ENCODE peak calls at places on chromosomes 16 and 17, in seven cellular contexts. J is mesothelial cell of epicardium, W is progenitor cell of endocrine pancreas, N is neural crest cell, F is stomach, R is fibroblast of lung, Z is astrocyte of the spinal cord. O is an unnamed sample.

GRCh38 chr17:185445-186138 is 4.1 kb upstream of the DOC2B start:
- DNase-seq in J (no peak), W (no peak), N (no peak), F (no peak), R (no peak), Z (no peak), O (no peak)

GRCh38 chr16:66278111-66278531 is 88.4 kb upstream of the CDH5 start:
- DNase-seq in J (no peak), W (no peak), N (no peak), F (peak), R (no peak), Z (no peak), O (no peak)

GRCh38 chr17:40922239-40922638 is 15.2 kb downstream of the KRT23 start:
- DNase-seq in J (no peak), W (no peak), N (no peak), F (peak), R (peak), Z (peak), O (no peak)

GRCh38 chr16:80058236-80058635 is 457.7 kb upstream of the MAF start:
- DNase-seq in J (no peak), W (no peak), N (no peak), F (no peak), R (peak), Z (no peak), O (no peak)

GRCh38 chr17:43467981-43468541 is 15.7 kb upstream of the DHX8 start:
- DNase-seq in J (no peak), W (no peak), N (no peak), F (no peak), R (peak), Z (peak), O (no peak)

GRCh38 chr16:2935418-2935817 is 23.7 kb downstream of the FLYWCH1 start:
- DNase-seq in J (no peak), W (no peak), N (no peak), F (no peak), R (no peak), Z (no peak), O (no peak)

GRCh38 chr16:11439790-11440656 is 94.8 kb downstream of the RMI2 start:
- DNase-seq in J (no peak), W (no peak), N (no peak), F (no peak), R (no peak), Z (no peak), O (no peak)

GRCh38 chr17:45310380-45311324 is 6.2 kb downstream of the MAP3K14 start:
- DNase-seq in J (no peak), W (no peak), N (no peak), F (peak), R (peak), Z (no peak), O (no peak)

GRCh38 chr16:1940273-1941161 is 2.5 kb downstream of the MSRB1 start:
- DNase-seq in J (no peak), W (no peak), N (no peak), F (no peak), R (no peak), Z (no peak), O (no peak)

GRCh38 chr17:76095943-76096342 is 7.6 kb downstream of the EXOC7 start:
- DNase-seq in J (no peak), W (no peak), N (no peak), F (no peak), R (no peak), Z (no peak), O (no peak)

GRCh38 chr16:71847096-71847495 is 1.3 kb downstream of the ATXN1L start:
- DNase-seq in J (no peak), W (no peak), N (no peak), F (no peak), R (no peak), Z (no peak), O (no peak)

GRCh38 chr16:71846443-71846842 is 667 bp downstream of the ATXN1L start:
- DNase-seq in J (no peak), W (no peak), N (no peak), F (no peak), R (peak), Z (peak), O (no peak)

GRCh38 chr16:71843517-71844031 is 2.2 kb upstream of the ATXN1L start:
- DNase-seq in J (no peak), W (no peak), N (no peak), F (no peak), R (no peak), Z (no peak), O (no peak)

GRCh38 chr16:71848622-71849021 is 2.8 kb downstream of the ATXN1L start:
- DNase-seq in J (no peak), W (no peak), N (no peak), F (no peak), R (no peak), Z (no peak), O (no peak)

DNA sequence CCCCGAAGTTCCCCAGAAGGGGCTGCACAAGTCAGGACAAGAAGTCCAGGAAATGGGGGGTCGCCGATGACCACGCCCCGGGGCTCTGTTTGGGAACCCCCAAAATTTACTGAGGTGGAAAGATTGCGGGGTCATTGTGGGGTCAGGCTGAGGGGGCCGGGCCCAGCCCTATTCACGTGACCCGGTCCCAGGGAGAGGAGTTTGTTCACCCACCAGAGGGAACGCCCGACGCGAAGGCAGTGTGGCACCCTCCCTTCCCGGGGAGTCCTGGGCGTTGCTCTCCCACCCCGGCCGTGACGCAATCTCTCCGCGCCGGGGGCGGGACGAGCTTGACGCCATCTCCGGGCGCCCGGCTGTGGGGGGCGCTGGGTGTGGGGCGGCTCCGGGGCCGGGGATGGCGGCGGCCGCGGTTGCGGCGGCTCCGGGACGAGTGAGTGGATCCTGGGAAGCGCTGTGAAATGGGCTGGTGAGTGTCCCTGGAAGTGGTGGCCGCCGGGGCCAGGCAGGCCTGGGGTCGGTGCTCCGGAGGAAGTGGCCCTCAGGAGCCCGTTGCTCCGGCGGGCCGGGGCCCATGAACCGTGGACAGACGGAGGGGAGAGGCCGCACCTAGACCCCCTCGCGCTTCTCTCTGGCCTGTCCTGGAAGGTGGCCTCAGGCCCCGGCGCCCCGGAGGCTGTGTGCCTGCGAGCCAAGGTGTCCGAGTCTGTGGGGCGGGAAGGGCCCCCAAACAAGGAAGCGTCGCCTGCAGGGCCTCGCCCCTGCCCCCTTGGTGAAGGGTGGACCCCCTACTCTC is at the start of gene ATXN1L:
- DNase-seq in J (peak), W (peak), N (peak), F (peak), R (peak), Z (peak), O (peak)
- TF ChIP-seq CTCF in J (no peak), W (no peak), N (no peak), F (no peak), R (no peak), Z (no peak), O (no peak)

GRCh38 chr16:85528528-85529387 is 84.4 kb upstream of the GSE1 start:
- DNase-seq in J (no peak), W (no peak), N (peak), F (no peak), R (no peak), Z (no peak), O (peak)
- TF ChIP-seq CTCF in J (peak), W (peak), N (peak), F (no peak), R (no peak), Z (peak), O (peak)

GRCh38 chr17:81471804-81472456 is 40.7 kb downstream of the ACTG1 start:
- DNase-seq in J (no peak), W (no peak), N (no peak), F (no peak), R (peak), Z (peak), O (no peak)
- TF ChIP-seq CTCF in J (no peak), W (no peak), N (no peak), F (no peak), R (no peak), Z (peak), O (no peak)

GRCh38 chr16:52068447-52069074 is 478.4 kb downstream of the TOX3 start:
- DNase-seq in J (no peak), W (peak), N (peak), F (peak), R (peak), Z (peak), O (no peak)
- TF ChIP-seq CTCF in J (no peak), W (peak), N (peak), F (peak), R (no peak), Z (peak), O (no peak)

DNA sequence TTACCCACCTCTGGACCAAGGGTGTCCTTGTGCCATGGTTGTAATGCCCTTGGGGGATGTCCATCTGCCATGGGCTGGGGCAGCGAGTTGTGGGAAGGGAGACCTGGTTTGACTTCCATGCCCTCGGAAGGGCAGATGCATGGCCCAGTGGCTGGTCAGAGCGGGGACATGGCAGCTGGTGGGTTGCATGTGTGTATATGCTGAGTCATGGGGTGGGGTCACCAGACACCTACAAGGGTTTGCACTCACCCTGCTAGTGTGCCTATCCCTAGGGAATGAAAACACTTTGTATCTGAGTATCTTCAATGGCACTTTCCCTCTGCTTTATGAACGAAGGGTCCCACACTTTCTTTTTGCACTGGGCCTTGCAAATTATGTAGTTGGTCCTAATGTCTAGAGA is 10.6 kb upstream of the HNF1B start:
- DNase-seq in J (no peak), W (no peak), N (no peak), F (no peak), R (no peak), Z (no peak), O (no peak)
- TF ChIP-seq CTCF in J (no peak), W (no peak), N (no peak), F (no peak), R (no peak), Z (no peak), O (no peak)

GRCh38 chr16:25487888-25488287 is 203.9 kb upstream of the HS3ST4 start:
- DNase-seq in J (no peak), W (no peak), N (no peak), F (no peak), R (no peak), Z (no peak), O (no peak)
- TF ChIP-seq CTCF in J (no peak), W (no peak), N (no peak), F (no peak), R (no peak), Z (no peak), O (no peak)

DNA sequence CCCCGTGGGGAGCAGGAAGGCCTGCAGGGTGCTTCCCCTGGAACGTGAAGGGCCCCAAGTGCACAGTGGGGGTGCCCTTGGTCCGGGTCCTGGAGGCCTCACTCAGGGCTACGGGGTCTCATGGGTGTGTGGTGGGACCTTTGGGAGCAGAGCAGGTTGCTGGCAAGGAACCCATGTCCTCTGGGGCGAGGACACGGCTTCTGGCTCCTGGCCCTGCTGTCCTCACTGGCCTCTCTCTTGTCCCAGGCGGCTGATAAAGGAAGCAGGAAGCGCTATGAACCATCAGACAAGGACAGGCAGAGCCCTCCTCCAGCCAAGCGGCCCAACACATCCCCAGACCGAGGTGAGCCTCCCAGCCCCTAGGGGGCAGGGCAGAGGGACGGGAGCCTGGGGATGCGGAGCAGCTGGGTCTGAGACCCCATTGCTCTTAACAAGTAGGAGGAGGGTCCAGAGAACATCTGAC is 9.8 kb upstream of the IL17C start:
- DNase-seq in J (no peak), W (no peak), N (peak), F (no peak), R (no peak), Z (no peak), O (no peak)
- TF ChIP-seq CTCF in J (no peak), W (peak), N (peak), F (no peak), R (no peak), Z (peak), O (peak)

O was measured in GM13976.